ENCODE peak calls at places on chromosomes 6 and 20, in nine cellular contexts. One of them, this sample, is unnamed.

GRCh38 chr20:14334306-14334930 is 3.0 kb downstream of the FLRT3 start:
- DNase-seq in lower lobe of right lung: no peak
- DNase-seq in fibroblast of lung: peak
- DNase-seq in ascending aorta: no peak
- DNase-seq in T-cell: no peak
- DNase-seq in chondrocyte: no peak
- DNase-seq in mesothelial cell of epicardium: no peak
- DNase-seq in stimulated activated CD4-positive, alpha-beta T cell treated with anti-CD3 and anti-CD28 coated beads, Interleukin-4, amount 100 ng/mL, for 1 hour: no peak
- DNase-seq in cardiac fibroblast: peak
- DNase-seq in this sample: no peak

GRCh38 chr20:39676857-39677351 is 714.8 kb downstream of the DHX35 start:
- DNase-seq in cardiac fibroblast: peak
- DNase-seq in fibroblast of lung: no peak
- DNase-seq in stimulated activated CD4-positive, alpha-beta T cell treated with anti-CD3 and anti-CD28 coated beads, Interleukin-4, amount 100 ng/mL, for 1 hour: no peak
- DNase-seq in lower lobe of right lung: no peak
- DNase-seq in ascending aorta: no peak
- DNase-seq in mesothelial cell of epicardium: no peak
- DNase-seq in T-cell: no peak
- DNase-seq in chondrocyte: no peak
- DNase-seq in this sample: no peak

GRCh38 chr6:90187437-90188049 is 109.1 kb downstream of the BACH2 start:
- DNase-seq in stimulated activated CD4-positive, alpha-beta T cell treated with anti-CD3 and anti-CD28 coated beads, Interleukin-4, amount 100 ng/mL, for 1 hour: no peak
- DNase-seq in ascending aorta: no peak
- DNase-seq in mesothelial cell of epicardium: no peak
- DNase-seq in lower lobe of right lung: no peak
- DNase-seq in T-cell: peak
- DNase-seq in cardiac fibroblast: no peak
- DNase-seq in chondrocyte: no peak
- DNase-seq in fibroblast of lung: no peak
- DNase-seq in this sample: no peak

GRCh38 chr6:53042112-53042511 is 23.1 kb upstream of the FBXO9 start:
- DNase-seq in fibroblast of lung: peak
- DNase-seq in cardiac fibroblast: peak
- DNase-seq in T-cell: no peak
- DNase-seq in lower lobe of right lung: no peak
- DNase-seq in chondrocyte: no peak
- DNase-seq in ascending aorta: no peak
- DNase-seq in stimulated activated CD4-positive, alpha-beta T cell treated with anti-CD3 and anti-CD28 coated beads, Interleukin-4, amount 100 ng/mL, for 1 hour: no peak
- DNase-seq in mesothelial cell of epicardium: no peak
- DNase-seq in this sample: no peak

GRCh38 chr6:150456902-150457643 is 88.3 kb downstream of the IYD start:
- DNase-seq in chondrocyte: no peak
- DNase-seq in stimulated activated CD4-positive, alpha-beta T cell treated with anti-CD3 and anti-CD28 coated beads, Interleukin-4, amount 100 ng/mL, for 1 hour: no peak
- DNase-seq in ascending aorta: no peak
- DNase-seq in T-cell: no peak
- DNase-seq in fibroblast of lung: no peak
- DNase-seq in mesothelial cell of epicardium: no peak
- DNase-seq in lower lobe of right lung: no peak
- DNase-seq in cardiac fibroblast: no peak
- DNase-seq in this sample: no peak

GRCh38 chr6:147157930-147158329 is 46.3 kb upstream of the STXBP5 start:
- DNase-seq in chondrocyte: no peak
- DNase-seq in ascending aorta: no peak
- DNase-seq in stimulated activated CD4-positive, alpha-beta T cell treated with anti-CD3 and anti-CD28 coated beads, Interleukin-4, amount 100 ng/mL, for 1 hour: no peak
- DNase-seq in T-cell: no peak
- DNase-seq in fibroblast of lung: no peak
- DNase-seq in cardiac fibroblast: no peak
- DNase-seq in mesothelial cell of epicardium: no peak
- DNase-seq in lower lobe of right lung: no peak
- DNase-seq in this sample: no peak

GRCh38 chr6:169241688-169242350 is 11.8 kb downstream of the THBS2 start:
- DNase-seq in mesothelial cell of epicardium: no peak
- DNase-seq in lower lobe of right lung: no peak
- DNase-seq in chondrocyte: no peak
- DNase-seq in stimulated activated CD4-positive, alpha-beta T cell treated with anti-CD3 and anti-CD28 coated beads, Interleukin-4, amount 100 ng/mL, for 1 hour: no peak
- DNase-seq in T-cell: no peak
- DNase-seq in fibroblast of lung: no peak
- DNase-seq in cardiac fibroblast: no peak
- DNase-seq in ascending aorta: no peak
- DNase-seq in this sample: no peak

GRCh38 chr20:53157443-53158408 is 185.6 kb downstream of the TSHZ2 start:
- DNase-seq in ascending aorta: no peak
- DNase-seq in fibroblast of lung: peak
- DNase-seq in chondrocyte: no peak
- DNase-seq in stimulated activated CD4-positive, alpha-beta T cell treated with anti-CD3 and anti-CD28 coated beads, Interleukin-4, amount 100 ng/mL, for 1 hour: peak
- DNase-seq in cardiac fibroblast: peak
- DNase-seq in lower lobe of right lung: peak
- DNase-seq in mesothelial cell of epicardium: no peak
- DNase-seq in T-cell: no peak
- DNase-seq in this sample: peak

This sample was measured in activated B cell treated with CpG ODN at 0.5 μM for 24 hours.